ENCODE peak calls at places on chromosome 19, in eight cellular contexts. P is HCT116, E is GM23338, X is K562, G is GM12878, Y is Panc1, U is SK-N-SH, W is HepG2. I is an unnamed sample.

GRCh38 chr19:50178320-50178719 is 15.2 kb upstream of the IZUMO2 start:
- DNase-seq in W (no peak), Y (no peak), X (no peak), U (no peak), P (no peak), E (no peak), G (no peak), I (no peak)

GRCh38 chr19:55189424-55189823 is 9.3 kb upstream of the SYT5 start:
- DNase-seq in Y (peak), W (no peak), P (peak), U (no peak), X (no peak), G (no peak), E (no peak), I (no peak)

GRCh38 chr19:46069841-46070341 is 29.1 kb upstream of the IGFL4 start:
- DNase-seq in G (no peak), X (no peak), Y (no peak), U (no peak), E (no peak), P (no peak), W (peak), I (no peak)

GRCh38 chr19:35040826-35041547 is 534 bp upstream of the HPN start:
- DNase-seq in P (no peak), Y (no peak), X (peak), W (peak), G (no peak), U (no peak), E (peak), I (no peak)

GRCh38 chr19:3184847-3185481 is 766 bp upstream of the NCLN start:
- DNase-seq in W (no peak), Y (no peak), P (no peak), X (peak), E (peak), U (peak), G (no peak), I (no peak)

GRCh38 chr19:19447536-19448237 is 42.2 kb downstream of the GATAD2A start:
- DNase-seq in W (no peak), U (no peak), E (no peak), P (no peak), X (no peak), G (no peak), Y (no peak), I (peak)

GRCh38 chr19:40954573-40954972 is 36.5 kb upstream of the CYP2B6 start:
- DNase-seq in E (peak), X (no peak), W (no peak), Y (no peak), P (peak), G (no peak), U (no peak), I (no peak)

GRCh38 chr19:31639306-31639705 is 290.1 kb upstream of the TSHZ3 start:
- DNase-seq in G (no peak), W (no peak), E (no peak), Y (no peak), U (no peak), X (no peak), P (no peak), I (no peak)

GRCh38 chr19:31054430-31054829 is 294.8 kb downstream of the TSHZ3 start:
- DNase-seq in U (peak), E (peak), P (no peak), Y (peak), G (no peak), X (no peak), W (no peak), I (peak)

GRCh38 chr19:20247016-20247683 is 80.1 kb downstream of the ZNF486 start:
- DNase-seq in E (peak), X (no peak), G (no peak), W (no peak), Y (peak), P (no peak), U (peak), I (peak)

GRCh38 chr19:6800991-6801396 is 28.5 kb downstream of the VAV1 start:
- DNase-seq in G (no peak), E (no peak), Y (peak), W (peak), X (no peak), U (no peak), P (peak), I (no peak)

GRCh38 chr19:16457195-16457953 is 14.4 kb downstream of the EPS15L1 start:
- DNase-seq in X (peak), Y (no peak), G (no peak), U (peak), P (no peak), W (peak), E (peak), I (no peak)

GRCh38 chr19:6723108-6723618 is 2.7 kb upstream of the C3 start:
- DNase-seq in U (no peak), Y (no peak), W (peak), P (no peak), E (peak), X (no peak), G (no peak), I (no peak)

GRCh38 chr19:8306235-8307054 is 1.7 kb downstream of the CD320 start:
- DNase-seq in P (no peak), Y (no peak), W (no peak), E (no peak), G (no peak), X (peak), U (no peak), I (peak)

GRCh38 chr19:33486936-33487793 is 34.4 kb downstream of the PEPD start:
- DNase-seq in Y (no peak), X (no peak), W (no peak), G (no peak), E (no peak), U (peak), P (no peak), I (no peak)

GRCh38 chr19:43561144-43561970 is 14.0 kb downstream of the XRCC1 start:
- DNase-seq in W (no peak), E (no peak), G (no peak), X (no peak), U (no peak), Y (no peak), P (no peak), I (no peak)

GRCh38 chr19:19372656-19373416 is 32.6 kb upstream of the GATAD2A start:
- DNase-seq in E (peak), X (peak), W (peak), U (no peak), Y (no peak), G (no peak), P (peak), I (peak)

GRCh38 chr19:2215281-2215751 is 20.8 kb downstream of the PLEKHJ1 start:
- DNase-seq in E (peak), Y (no peak), P (no peak), W (no peak), X (peak), U (no peak), G (no peak), I (no peak)

GRCh38 chr19:1312732-1313694 is 27.3 kb downstream of the EFNA2 start:
- DNase-seq in E (no peak), U (no peak), P (peak), G (no peak), X (no peak), W (no peak), Y (no peak), I (no peak)

GRCh38 chr19:49362048-49362925 is at the start of gene TEAD2:
- DNase-seq in E (peak), G (no peak), W (peak), P (no peak), X (peak), U (peak), Y (no peak), I (no peak)

GRCh38 chr19:48553676-48554384 is 1.9 kb downstream of the SULT2B1 start:
- DNase-seq in G (no peak), X (peak), E (peak), W (peak), U (peak), Y (no peak), P (no peak), I (no peak)

GRCh38 chr19:55687281-55688172 is 12.5 kb downstream of the EPN1 start:
- DNase-seq in E (no peak), W (no peak), P (no peak), Y (no peak), U (no peak), X (no peak), G (no peak), I (no peak)

GRCh38 chr19:29625316-29625715 is 19.2 kb downstream of the POP4 start:
- DNase-seq in P (no peak), E (no peak), Y (no peak), W (no peak), G (no peak), X (no peak), U (no peak), I (no peak)

GRCh38 chr19:50639121-50640112 is at the start of gene SYT3:
- DNase-seq in W (no peak), G (no peak), Y (no peak), P (no peak), E (peak), X (peak), U (peak), I (no peak)

GRCh38 chr19:24078688-24079087 is 8.3 kb upstream of the ZNF254 start:
- DNase-seq in U (no peak), W (no peak), G (no peak), P (no peak), Y (no peak), E (peak), X (no peak), I (no peak)

GRCh38 chr19:19405919-19406877 is 723 bp downstream of the GATAD2A start:
- DNase-seq in Y (no peak), E (peak), G (no peak), U (peak), W (no peak), P (no peak), X (peak), I (peak)

GRCh38 chr19:42060117-42060516 is 9.9 kb downstream of the GRIK5 start:
- DNase-seq in E (no peak), P (no peak), W (no peak), G (no peak), Y (no peak), X (no peak), U (no peak), I (no peak)

GRCh38 chr19:42436006-42436405 is 6.7 kb downstream of the CXCL17 start:
- DNase-seq in E (no peak), Y (no peak), W (peak), G (no peak), P (no peak), X (no peak), U (no peak), I (no peak)

GRCh38 chr19:42412223-42412622 is 15.0 kb downstream of the LIPE start:
- DNase-seq in G (no peak), U (peak), X (no peak), Y (no peak), P (no peak), E (peak), W (no peak), I (no peak)

GRCh38 chr19:8138201-8138600 is 11.2 kb downstream of the FBN3 start:
- DNase-seq in P (no peak), G (no peak), Y (no peak), W (no peak), U (peak), X (no peak), E (no peak), I (no peak)

DNA sequence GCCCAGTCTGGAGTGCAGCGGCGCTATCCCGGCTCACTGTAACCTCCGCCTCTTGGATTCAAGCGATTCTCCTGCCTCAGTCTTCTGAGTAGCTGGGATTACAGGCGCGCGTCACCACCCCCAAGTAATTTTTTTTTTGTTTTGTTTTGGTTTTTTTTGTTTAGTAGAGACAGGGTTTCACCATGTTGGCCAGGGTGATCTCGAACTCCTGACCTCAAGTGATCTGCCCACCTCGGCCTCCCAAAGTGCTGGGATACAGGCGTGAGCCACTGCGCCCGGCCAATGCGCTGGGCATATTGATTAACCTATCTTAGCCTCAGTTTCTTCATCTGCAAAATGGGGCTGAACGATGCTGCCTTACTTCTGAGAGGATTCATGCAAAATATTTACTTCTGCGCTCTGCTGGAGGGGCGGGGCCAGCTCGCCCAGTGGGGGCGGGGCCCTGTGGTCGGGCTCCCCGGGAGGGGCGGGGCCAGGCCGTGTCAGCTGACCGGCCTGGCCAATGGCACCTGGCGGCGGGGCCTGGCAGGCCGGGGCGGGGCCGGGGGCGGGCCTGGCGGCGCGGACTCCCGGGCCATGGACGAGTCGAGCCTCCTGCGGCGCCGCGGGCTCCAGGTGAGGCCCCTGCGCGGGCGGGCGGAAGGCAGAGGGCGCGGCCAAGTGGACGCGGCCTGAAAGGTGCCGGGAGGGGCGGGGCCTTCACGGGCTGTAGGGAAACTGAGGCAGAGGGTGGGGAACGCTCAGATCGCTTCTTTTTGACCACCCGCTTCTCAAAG is at the start of gene MAST3:
- DNase-seq in Y (no peak), E (peak), X (peak), W (peak), G (peak), P (peak), U (peak), I (peak)
- TF ChIP-seq POLR2AphosphoS5 in Y (no peak), E (peak), X (no peak), W (no peak), G (no peak), P (peak), U (no peak), I (no peak)

GRCh38 chr19:14577885-14578427 is 4.9 kb upstream of the CLEC17A start:
- DNase-seq in G (peak), E (peak), P (no peak), U (peak), X (no peak), W (no peak), Y (no peak), I (no peak)

GRCh38 chr19:14577264-14577663 is 5.4 kb upstream of the NDUFB7 start:
- DNase-seq in E (no peak), X (no peak), G (no peak), P (no peak), U (no peak), W (no peak), Y (no peak), I (no peak)

GRCh38 chr19:14580623-14581237 is 2.2 kb upstream of the CLEC17A start:
- DNase-seq in G (peak), Y (no peak), W (no peak), P (no peak), X (peak), U (no peak), E (no peak), I (no peak)

GRCh38 chr19:14582894-14583340 is at the start of gene CLEC17A:
- DNase-seq in P (no peak), E (no peak), X (no peak), Y (no peak), W (no peak), G (peak), U (no peak), I (no peak)
- TF ChIP-seq REST in P (no peak), E (no peak), X (no peak), Y (no peak), W (no peak), G (no peak), U (no peak), I (no peak)

GRCh38 chr19:18112989-18113478 is 15.5 kb downstream of the MAST3 start:
- DNase-seq in P (peak), G (no peak), W (peak), X (peak), U (peak), E (peak), Y (no peak), I (peak)
- TF ChIP-seq POLR2AphosphoS5 in P (no peak), G (no peak), W (no peak), X (no peak), U (no peak), E (no peak), Y (no peak), I (no peak)

DNA sequence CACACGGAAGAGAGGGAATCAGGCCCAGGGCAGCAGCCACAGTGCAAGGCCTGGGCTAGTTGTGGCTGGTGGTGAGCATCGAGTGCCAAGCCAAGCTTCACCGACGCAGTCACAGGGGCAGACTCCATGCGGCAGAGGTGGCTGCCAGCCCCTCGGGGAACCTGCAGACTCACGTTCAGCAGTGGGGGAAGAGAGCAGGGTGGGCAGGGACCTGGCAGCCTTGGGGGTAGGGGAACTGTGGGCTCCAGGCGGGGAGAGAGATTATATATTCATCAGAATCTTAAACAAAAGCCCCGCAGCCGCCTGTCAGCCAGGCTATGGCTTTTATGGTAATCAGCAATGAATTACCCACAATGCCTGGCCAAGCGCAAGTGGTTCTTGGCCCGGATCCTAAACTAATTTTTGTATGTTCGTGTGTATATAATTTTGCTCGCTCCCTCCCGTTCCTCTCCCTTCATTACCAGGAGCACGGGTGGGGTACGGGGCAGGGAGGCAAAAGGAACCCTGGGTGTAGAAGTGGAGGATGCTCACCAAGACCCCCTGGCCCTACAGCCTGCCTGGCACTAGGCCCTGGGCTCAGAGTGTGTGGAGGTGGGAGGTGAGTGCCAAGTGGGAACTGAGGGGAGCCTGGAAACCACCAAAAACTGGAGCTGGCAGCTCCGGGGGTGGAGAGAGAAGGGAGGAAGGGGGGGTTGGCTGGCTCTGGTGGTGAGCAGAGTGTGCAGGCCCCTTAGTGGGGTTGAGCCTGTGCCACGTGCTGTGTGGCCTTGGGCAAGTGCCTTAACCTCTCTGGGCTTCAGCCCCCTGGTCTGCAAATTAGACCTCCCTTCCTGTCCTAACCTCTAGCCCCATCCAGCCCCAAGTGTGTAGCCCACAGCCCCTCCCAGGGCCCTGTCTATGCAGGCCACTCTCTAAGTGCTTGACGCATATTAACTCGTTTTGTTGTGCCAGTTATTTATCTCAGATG is 31.9 kb downstream of the PTPRS start:
- DNase-seq in W (no peak), G (no peak), Y (no peak), P (peak), U (peak), X (peak), E (no peak), I (no peak)
- TF ChIP-seq REST in W (no peak), G (no peak), Y (no peak), P (no peak), U (no peak), X (no peak), E (no peak), I (no peak)

DNA sequence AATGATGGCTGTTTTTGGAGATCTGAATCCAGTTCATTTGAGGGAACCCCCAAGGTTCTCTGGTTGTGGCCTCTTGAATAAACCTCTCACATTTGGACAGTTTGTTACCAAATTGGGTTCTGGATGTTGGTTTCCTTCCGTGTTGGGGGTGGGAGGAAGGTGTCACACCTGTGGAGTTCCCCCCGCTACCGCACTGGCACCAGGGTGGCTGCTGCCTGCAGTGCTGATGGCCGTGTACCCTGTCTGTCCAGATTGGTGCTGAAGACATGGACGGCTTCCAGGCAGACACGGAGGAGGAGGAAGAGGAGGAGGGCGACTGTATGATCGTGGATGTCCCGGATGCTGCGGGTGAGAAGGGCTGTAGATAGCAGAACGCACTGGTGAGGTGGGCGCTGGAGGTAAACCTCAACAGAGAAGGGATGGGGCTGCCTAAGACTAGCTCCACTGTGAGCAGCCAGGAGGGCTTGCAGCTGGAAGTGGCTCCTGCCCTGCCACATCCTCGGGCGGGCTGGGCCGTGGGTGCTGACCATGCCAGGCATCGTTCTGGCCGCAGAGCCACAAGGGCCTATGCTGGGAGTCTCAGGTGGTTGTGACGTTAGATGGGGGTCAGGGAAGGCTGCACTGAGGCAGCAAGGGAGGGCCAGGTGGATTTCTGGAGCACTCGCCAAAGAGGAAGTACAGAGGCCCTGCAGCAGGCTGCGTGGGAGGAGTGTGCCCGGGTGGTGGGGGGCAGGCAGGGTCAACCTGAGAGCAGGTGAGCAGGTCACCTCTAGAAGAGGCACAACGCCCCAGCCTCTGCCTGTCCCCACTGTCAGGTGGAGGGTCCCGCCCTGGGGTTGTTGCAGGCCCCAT is 15.4 kb downstream of the UBXN6 start:
- DNase-seq in P (no peak), W (no peak), U (no peak), X (no peak), E (no peak), G (no peak), Y (no peak), I (no peak)
- TF ChIP-seq POLR2AphosphoS5 in P (no peak), W (no peak), U (no peak), X (peak), E (no peak), G (no peak), Y (no peak), I (peak)

I was measured in HL-60.